ENCODE peak calls at places on chromosomes 16 and 17, in five cellular contexts. P is dorsolateral prefrontal cortex; S is body of pancreas; L is stimulated activated CD8-positive, alpha-beta memory T cell treated with anti-CD3 and anti-CD28 coated beads, Interleukin-4, amount 100 ng/mL, for 24 hours; H is CD8-positive, alpha-beta memory T cell. X is an unnamed sample.

GRCh38 chr16:7055443-7055842 is 277.2 kb upstream of the RBFOX1 start:
- DNase-seq in P (no peak), S (no peak), L (no peak), H (no peak), X (no peak)

GRCh38 chr16:56354746-56355145 is 70.6 kb downstream of the AMFR start:
- DNase-seq in P (no peak), S (no peak), L (no peak), H (no peak), X (no peak)

GRCh38 chr16:30889721-30890120 is 4.2 kb downstream of the BCL7C start:
- DNase-seq in P (no peak), S (no peak), L (no peak), H (no peak), X (no peak)

GRCh38 chr16:84718-85452 is 6.9 kb downstream of the MPG start:
- DNase-seq in P (peak), S (no peak), L (peak), H (no peak), X (peak)

GRCh38 chr16:53061256-53061655 is 6.5 kb downstream of the CHD9 start:
- DNase-seq in P (no peak), S (no peak), L (no peak), H (no peak), X (no peak)

GRCh38 chr17:73824321-73824720 is 180.1 kb upstream of the SDK2 start:
- DNase-seq in P (no peak), S (no peak), L (no peak), H (no peak), X (no peak)

GRCh38 chr17:73343739-73344454 is 32.1 kb upstream of the CDC42EP4 start:
- DNase-seq in P (no peak), S (no peak), L (no peak), H (no peak), X (no peak)

GRCh38 chr16:78490431-78490830 is 391.0 kb downstream of the WWOX start:
- DNase-seq in P (no peak), S (no peak), L (no peak), H (no peak), X (no peak)

GRCh38 chr16:83113317-83113716 is 486.5 kb downstream of the CDH13 start:
- DNase-seq in P (peak), S (no peak), L (no peak), H (no peak), X (peak)

GRCh38 chr17:78307887-78308633 is 51.8 kb downstream of the SOCS3 start:
- DNase-seq in P (no peak), S (peak), L (no peak), H (no peak), X (no peak)

GRCh38 chr17:81868674-81869220 is 2.4 kb downstream of the ARHGDIA start:
- DNase-seq in P (no peak), S (peak), L (no peak), H (no peak), X (no peak)

GRCh38 chr17:20257008-20257407 is 210.3 kb downstream of the LGALS9B start:
- DNase-seq in P (no peak), S (no peak), L (no peak), H (no peak), X (no peak)

GRCh38 chr17:58328195-58329034 is at the start of gene TSPOAP1:
- DNase-seq in P (peak), S (no peak), L (peak), H (peak), X (no peak)

GRCh38 chr16:991759-992158 is 10.2 kb downstream of the SOX8 start:
- DNase-seq in P (no peak), S (no peak), L (no peak), H (no peak), X (no peak)

GRCh38 chr17:40499551-40500189 is 1.8 kb downstream of the TNS4 start:
- DNase-seq in P (peak), S (peak), L (no peak), H (no peak), X (peak)

GRCh38 chr17:17710728-17711541 is 29.7 kb downstream of the RAI1 start:
- DNase-seq in P (peak), S (peak), L (no peak), H (no peak), X (peak)

GRCh38 chr17:59423137-59423703 is 91.8 kb downstream of the YPEL2 start:
- DNase-seq in P (peak), S (peak), L (no peak), H (no peak), X (peak)

GRCh38 chr16:5460701-5461100 is 363.1 kb upstream of the EEF2KMT start:
- DNase-seq in P (no peak), S (no peak), L (no peak), H (no peak), X (no peak)

GRCh38 chr17:82228842-82229685 is at the start of gene SLC16A3:
- DNase-seq in P (peak), S (no peak), L (peak), H (peak), X (no peak)

GRCh38 chr17:38608648-38609047 is 2.9 kb upstream of the SRCIN1 start:
- DNase-seq in P (no peak), S (peak), L (no peak), H (no peak), X (no peak)

GRCh38 chr16:19210175-19210924 is 42.3 kb downstream of the SYT17 start:
- DNase-seq in P (no peak), S (no peak), L (no peak), H (no peak), X (no peak)

GRCh38 chr17:63961355-63962207 is 11.1 kb downstream of the SCN4A start:
- DNase-seq in P (no peak), S (peak), L (no peak), H (peak), X (peak)

GRCh38 chr16:84810518-84811273 is 9.1 kb upstream of the CRISPLD2 start:
- DNase-seq in P (no peak), S (no peak), L (no peak), H (no peak), X (no peak)

GRCh38 chr16:88977028-88977844 is at the start of gene CBFA2T3:
- DNase-seq in P (no peak), S (no peak), L (no peak), H (no peak), X (no peak)